ENCODE peak calls at places on chromosomes 7 and 10, in five cellular contexts. One of them, this sample, is unnamed.
A peak's percentile ranks its signal among the peaks of the same experiment; 100 is the strongest.

GRCh38 chr7:70069977-70070376 is 471.7 kb downstream of the AUTS2 start:
- DNase-seq in stimulated activated CD4-positive, alpha-beta T cell treated with anti-CD3 and anti-CD28 coated beads, Interleukin-1b, Interleukin-23, amount 100 ng/mL, for 48 hours: no peak
- DNase-seq in kidney glomerular epithelial cell: no peak
- DNase-seq in astrocyte of the spinal cord: no peak
- DNase-seq in activated effector memory CD4-positive, alpha-beta T cell treated with Interleukin-2 at 50 U/mL for 16 hours: no peak
- DNase-seq in this sample: no peak

GRCh38 chr7:154863766-154864530 is 139.0 kb downstream of the PAXIP1 start:
- DNase-seq in stimulated activated CD4-positive, alpha-beta T cell treated with anti-CD3 and anti-CD28 coated beads, Interleukin-1b, Interleukin-23, amount 100 ng/mL, for 48 hours: no peak
- DNase-seq in kidney glomerular epithelial cell: no peak
- DNase-seq in astrocyte of the spinal cord: no peak
- DNase-seq in activated effector memory CD4-positive, alpha-beta T cell treated with Interleukin-2 at 50 U/mL for 16 hours: no peak
- DNase-seq in this sample: no peak

GRCh38 chr7:99224263-99224947 is 16.5 kb upstream of the KPNA7 start:
- DNase-seq in stimulated activated CD4-positive, alpha-beta T cell treated with anti-CD3 and anti-CD28 coated beads, Interleukin-1b, Interleukin-23, amount 100 ng/mL, for 48 hours: peak; percentile 9
- DNase-seq in kidney glomerular epithelial cell: peak; percentile 60
- DNase-seq in astrocyte of the spinal cord: peak; percentile 19
- DNase-seq in activated effector memory CD4-positive, alpha-beta T cell treated with Interleukin-2 at 50 U/mL for 16 hours: no peak
- DNase-seq in this sample: peak; percentile 38

GRCh38 chr10:71590786-71591350 is 128.7 kb downstream of the C10orf105 start:
- DNase-seq in stimulated activated CD4-positive, alpha-beta T cell treated with anti-CD3 and anti-CD28 coated beads, Interleukin-1b, Interleukin-23, amount 100 ng/mL, for 48 hours: no peak
- DNase-seq in kidney glomerular epithelial cell: no peak
- DNase-seq in astrocyte of the spinal cord: no peak
- DNase-seq in activated effector memory CD4-positive, alpha-beta T cell treated with Interleukin-2 at 50 U/mL for 16 hours: no peak
- DNase-seq in this sample: no peak

GRCh38 chr10:59098811-59099452 is 77.5 kb upstream of the PHYHIPL start:
- DNase-seq in stimulated activated CD4-positive, alpha-beta T cell treated with anti-CD3 and anti-CD28 coated beads, Interleukin-1b, Interleukin-23, amount 100 ng/mL, for 48 hours: no peak
- DNase-seq in kidney glomerular epithelial cell: no peak
- DNase-seq in astrocyte of the spinal cord: peak; percentile 66
- DNase-seq in activated effector memory CD4-positive, alpha-beta T cell treated with Interleukin-2 at 50 U/mL for 16 hours: no peak
- DNase-seq in this sample: no peak

GRCh38 chr7:50204576-50204975 is 99.9 kb upstream of the IKZF1 start:
- DNase-seq in stimulated activated CD4-positive, alpha-beta T cell treated with anti-CD3 and anti-CD28 coated beads, Interleukin-1b, Interleukin-23, amount 100 ng/mL, for 48 hours: no peak
- DNase-seq in kidney glomerular epithelial cell: no peak
- DNase-seq in astrocyte of the spinal cord: no peak
- DNase-seq in activated effector memory CD4-positive, alpha-beta T cell treated with Interleukin-2 at 50 U/mL for 16 hours: no peak
- DNase-seq in this sample: no peak

GRCh38 chr7:100017300-100017699 is 1.9 kb downstream of the ZKSCAN1 start:
- DNase-seq in stimulated activated CD4-positive, alpha-beta T cell treated with anti-CD3 and anti-CD28 coated beads, Interleukin-1b, Interleukin-23, amount 100 ng/mL, for 48 hours: no peak
- DNase-seq in kidney glomerular epithelial cell: no peak
- DNase-seq in astrocyte of the spinal cord: no peak
- DNase-seq in activated effector memory CD4-positive, alpha-beta T cell treated with Interleukin-2 at 50 U/mL for 16 hours: no peak
- DNase-seq in this sample: no peak

GRCh38 chr7:93945083-93945482 is 23.5 kb downstream of the GNG11 start:
- DNase-seq in stimulated activated CD4-positive, alpha-beta T cell treated with anti-CD3 and anti-CD28 coated beads, Interleukin-1b, Interleukin-23, amount 100 ng/mL, for 48 hours: no peak
- DNase-seq in kidney glomerular epithelial cell: no peak
- DNase-seq in astrocyte of the spinal cord: no peak
- DNase-seq in activated effector memory CD4-positive, alpha-beta T cell treated with Interleukin-2 at 50 U/mL for 16 hours: no peak
- DNase-seq in this sample: no peak

GRCh38 chr10:122853665-122854313 is 8.1 kb upstream of the CUZD1 start:
- DNase-seq in stimulated activated CD4-positive, alpha-beta T cell treated with anti-CD3 and anti-CD28 coated beads, Interleukin-1b, Interleukin-23, amount 100 ng/mL, for 48 hours: no peak
- DNase-seq in kidney glomerular epithelial cell: no peak
- DNase-seq in astrocyte of the spinal cord: peak; percentile 40
- DNase-seq in activated effector memory CD4-positive, alpha-beta T cell treated with Interleukin-2 at 50 U/mL for 16 hours: no peak
- DNase-seq in this sample: no peak

GRCh38 chr7:135755351-135755753 is 6.7 kb upstream of the FAM180A start:
- DNase-seq in stimulated activated CD4-positive, alpha-beta T cell treated with anti-CD3 and anti-CD28 coated beads, Interleukin-1b, Interleukin-23, amount 100 ng/mL, for 48 hours: no peak
- DNase-seq in kidney glomerular epithelial cell: no peak
- DNase-seq in astrocyte of the spinal cord: no peak
- DNase-seq in activated effector memory CD4-positive, alpha-beta T cell treated with Interleukin-2 at 50 U/mL for 16 hours: no peak
- DNase-seq in this sample: no peak

GRCh38 chr10:108358912-108359311 is 1194.4 kb upstream of the SORCS1 start:
- DNase-seq in stimulated activated CD4-positive, alpha-beta T cell treated with anti-CD3 and anti-CD28 coated beads, Interleukin-1b, Interleukin-23, amount 100 ng/mL, for 48 hours: no peak
- DNase-seq in kidney glomerular epithelial cell: peak; percentile 97
- DNase-seq in astrocyte of the spinal cord: peak; percentile 85
- DNase-seq in activated effector memory CD4-positive, alpha-beta T cell treated with Interleukin-2 at 50 U/mL for 16 hours: no peak
- DNase-seq in this sample: no peak

GRCh38 chr7:18889436-18889835 is 228.0 kb downstream of the TWIST1 start:
- DNase-seq in stimulated activated CD4-positive, alpha-beta T cell treated with anti-CD3 and anti-CD28 coated beads, Interleukin-1b, Interleukin-23, amount 100 ng/mL, for 48 hours: no peak
- DNase-seq in kidney glomerular epithelial cell: no peak
- DNase-seq in astrocyte of the spinal cord: no peak
- DNase-seq in activated effector memory CD4-positive, alpha-beta T cell treated with Interleukin-2 at 50 U/mL for 16 hours: no peak
- DNase-seq in this sample: no peak

GRCh38 chr7:101618207-101618839 is 10.8 kb downstream of the MYL10 start:
- DNase-seq in stimulated activated CD4-positive, alpha-beta T cell treated with anti-CD3 and anti-CD28 coated beads, Interleukin-1b, Interleukin-23, amount 100 ng/mL, for 48 hours: no peak
- DNase-seq in kidney glomerular epithelial cell: no peak
- DNase-seq in astrocyte of the spinal cord: no peak
- DNase-seq in activated effector memory CD4-positive, alpha-beta T cell treated with Interleukin-2 at 50 U/mL for 16 hours: no peak
- DNase-seq in this sample: no peak

GRCh38 chr7:43649755-43650274 is 66.9 kb downstream of the STK17A start:
- DNase-seq in stimulated activated CD4-positive, alpha-beta T cell treated with anti-CD3 and anti-CD28 coated beads, Interleukin-1b, Interleukin-23, amount 100 ng/mL, for 48 hours: peak; percentile 68
- DNase-seq in kidney glomerular epithelial cell: peak; percentile 34
- DNase-seq in astrocyte of the spinal cord: peak; percentile 41
- DNase-seq in activated effector memory CD4-positive, alpha-beta T cell treated with Interleukin-2 at 50 U/mL for 16 hours: peak; percentile 64
- DNase-seq in this sample: peak; percentile 81

GRCh38 chr7:129739427-129739826 is 127.9 kb downstream of the NRF1 start:
- DNase-seq in stimulated activated CD4-positive, alpha-beta T cell treated with anti-CD3 and anti-CD28 coated beads, Interleukin-1b, Interleukin-23, amount 100 ng/mL, for 48 hours: no peak
- DNase-seq in kidney glomerular epithelial cell: peak; percentile 34
- DNase-seq in astrocyte of the spinal cord: peak; percentile 65
- DNase-seq in activated effector memory CD4-positive, alpha-beta T cell treated with Interleukin-2 at 50 U/mL for 16 hours: no peak
- DNase-seq in this sample: no peak

GRCh38 chr10:113941140-113941539 is 86.7 kb downstream of the NHLRC2 start:
- DNase-seq in stimulated activated CD4-positive, alpha-beta T cell treated with anti-CD3 and anti-CD28 coated beads, Interleukin-1b, Interleukin-23, amount 100 ng/mL, for 48 hours: no peak
- DNase-seq in kidney glomerular epithelial cell: no peak
- DNase-seq in astrocyte of the spinal cord: no peak
- DNase-seq in activated effector memory CD4-positive, alpha-beta T cell treated with Interleukin-2 at 50 U/mL for 16 hours: no peak
- DNase-seq in this sample: no peak

GRCh38 chr10:43120948-43121290 is 17.3 kb upstream of the CSGALNACT2 start:
- DNase-seq in stimulated activated CD4-positive, alpha-beta T cell treated with anti-CD3 and anti-CD28 coated beads, Interleukin-1b, Interleukin-23, amount 100 ng/mL, for 48 hours: peak; percentile 75
- DNase-seq in kidney glomerular epithelial cell: no peak
- DNase-seq in astrocyte of the spinal cord: no peak
- DNase-seq in activated effector memory CD4-positive, alpha-beta T cell treated with Interleukin-2 at 50 U/mL for 16 hours: peak; percentile 36
- DNase-seq in this sample: peak; percentile 89

GRCh38 chr10:101367569-101368453 is 13.8 kb downstream of the BTRC start:
- DNase-seq in stimulated activated CD4-positive, alpha-beta T cell treated with anti-CD3 and anti-CD28 coated beads, Interleukin-1b, Interleukin-23, amount 100 ng/mL, for 48 hours: no peak
- DNase-seq in kidney glomerular epithelial cell: peak; percentile 96
- DNase-seq in astrocyte of the spinal cord: peak; percentile 52
- DNase-seq in activated effector memory CD4-positive, alpha-beta T cell treated with Interleukin-2 at 50 U/mL for 16 hours: no peak
- DNase-seq in this sample: peak; percentile 20

This sample was measured in activated CD4-positive, alpha-beta memory T cell treated with anti-CD3 and anti-CD28 coated beads for 36 hours.